ENCODE peak calls at places on chromosomes 3 and 15, in six cellular contexts. J, X, D, A, Y and I are unnamed samples.

GRCh38 chr3:51712963-51713362 is 6.1 kb downstream of the GRM2 start:
- DNase-seq in J (no peak), X (no peak), D (no peak), A (peak), Y (no peak), I (no peak)

GRCh38 chr3:27479816-27480543 is 4.2 kb downstream of the SLC4A7 start:
- DNase-seq in J (no peak), X (no peak), D (no peak), A (no peak), Y (no peak), I (no peak)

GRCh38 chr15:100572362-100572983 is 29.5 kb downstream of the LINS1 start:
- DNase-seq in J (peak), X (no peak), D (peak), A (no peak), Y (no peak), I (peak)

GRCh38 chr3:86793786-86794185 is 197.2 kb downstream of the VGLL3 start:
- DNase-seq in J (peak), X (no peak), D (peak), A (no peak), Y (peak), I (peak)

GRCh38 chr3:193869221-193870201 is 266.4 kb upstream of the HES1 start:
- DNase-seq in J (peak), X (peak), D (peak), A (peak), Y (peak), I (peak)

GRCh38 chr15:65086680-65087111 is 10.2 kb downstream of the KBTBD13 start:
- DNase-seq in J (no peak), X (no peak), D (no peak), A (no peak), Y (no peak), I (no peak)

GRCh38 chr15:65336767-65337435 is 32.4 kb downstream of the RNU5B-1 start:
- DNase-seq in J (no peak), X (no peak), D (no peak), A (peak), Y (no peak), I (no peak)

GRCh38 chr3:78878011-78878410 is 889.8 kb downstream of the ROBO1 start:
- DNase-seq in J (peak), X (no peak), D (peak), A (no peak), Y (no peak), I (peak)

GRCh38 chr15:88992216-88992615 is 79.0 kb upstream of the MFGE8 start:
- DNase-seq in J (no peak), X (no peak), D (no peak), A (no peak), Y (no peak), I (no peak)

GRCh38 chr3:54564374-54564925 is 363.4 kb downstream of the LRTM1 start:
- DNase-seq in J (no peak), X (no peak), D (no peak), A (no peak), Y (no peak), I (no peak)
- H3K4me3 ChIP-seq in J (no peak), X (no peak), D (no peak), A (no peak), Y (no peak), I (no peak)

DNA sequence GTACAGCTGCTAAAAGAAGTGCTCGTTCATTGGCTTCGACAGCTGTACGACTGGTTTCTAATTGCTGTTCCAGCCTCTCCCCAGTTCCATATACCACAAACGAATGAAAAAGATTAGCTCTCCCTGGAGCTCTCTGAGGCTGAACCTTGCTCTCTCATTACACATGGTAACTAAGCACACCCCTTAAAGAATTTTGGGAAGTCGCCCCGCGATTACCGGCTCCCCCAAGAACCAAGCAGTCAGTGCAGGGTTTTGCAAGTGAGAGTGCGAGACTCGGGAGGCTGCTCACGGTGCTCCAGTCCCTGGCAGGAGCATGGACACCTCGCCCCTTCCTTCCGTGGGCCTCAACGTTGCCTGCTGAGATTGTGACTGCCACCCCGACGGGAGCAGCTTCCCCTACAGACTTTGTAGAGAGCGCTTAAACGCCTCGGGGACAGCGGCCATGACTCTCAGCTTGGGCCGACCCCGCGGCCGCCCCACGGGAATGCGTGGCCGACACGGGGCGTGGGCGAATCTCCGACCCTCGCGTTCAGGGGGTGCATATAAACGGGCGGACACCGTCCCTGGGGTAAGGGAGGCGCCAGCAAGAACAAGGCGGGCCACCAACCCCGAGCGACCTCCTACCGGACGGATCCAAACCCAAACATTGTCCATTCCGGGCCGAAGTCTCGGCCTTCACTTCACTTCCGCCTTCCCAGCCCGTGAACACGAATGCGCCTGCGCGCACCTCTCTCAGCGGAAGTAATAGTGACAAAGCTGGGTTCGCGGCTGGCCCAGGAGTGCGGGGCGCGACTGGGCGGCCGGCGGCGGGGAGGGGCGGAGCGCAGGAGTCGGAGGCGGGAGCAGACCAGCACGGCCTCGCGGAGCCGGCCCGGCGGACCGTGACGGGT is at the start of gene ATP2C1:
- DNase-seq in J (peak), X (peak), D (peak), A (peak), Y (peak), I (peak)
- TF ChIP-seq CTCF in J (no peak), X (peak), D (peak), A (peak), Y (peak), I (no peak)

DNA sequence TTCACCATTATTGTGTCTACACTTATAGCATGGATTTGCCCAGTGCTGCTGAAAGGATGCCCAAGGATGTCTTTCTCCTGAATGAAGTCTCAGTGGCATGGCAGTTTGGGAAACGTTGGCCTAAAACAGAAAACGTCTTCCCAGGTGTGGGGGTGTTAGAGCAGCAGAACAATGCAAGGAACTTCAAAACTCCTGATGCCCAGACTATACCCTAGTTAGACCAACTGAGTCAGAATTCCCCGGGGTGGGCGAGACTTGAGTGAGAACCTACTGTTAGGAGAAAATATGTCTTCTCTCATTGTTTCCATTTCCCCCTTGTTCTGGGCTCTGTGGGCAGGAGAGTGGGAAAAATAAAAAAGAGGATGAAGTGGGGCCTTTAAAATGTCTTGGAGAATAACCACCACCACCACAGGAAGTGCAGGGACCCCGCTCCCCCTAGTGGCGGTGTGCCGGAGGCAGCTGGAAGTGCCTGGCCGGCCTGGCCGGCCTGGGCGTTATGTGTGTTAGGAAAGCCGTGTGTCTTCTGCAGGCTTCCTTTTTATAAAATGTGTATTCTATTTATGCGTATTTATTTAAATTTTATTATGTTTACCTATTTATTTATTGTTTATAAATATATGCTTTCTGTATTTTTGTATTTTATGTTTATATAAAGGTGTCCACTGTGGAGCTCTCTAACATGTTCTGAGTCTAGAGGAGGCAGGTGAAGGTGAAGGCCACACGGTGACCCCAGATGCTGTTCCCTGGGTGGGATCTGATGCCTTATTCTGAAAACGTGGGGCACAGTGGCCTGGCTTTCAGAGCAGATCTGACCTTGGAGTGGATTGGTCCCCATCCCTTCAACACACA is 104.5 kb upstream of the SLC7A14 start:
- DNase-seq in J (peak), X (peak), D (peak), A (peak), Y (no peak), I (peak)
- H3K4me3 ChIP-seq in J (no peak), X (no peak), D (no peak), A (peak), Y (no peak), I (no peak)

GRCh38 chr3:143134446-143134845 is 14.9 kb downstream of the CHST2 start:
- DNase-seq in J (peak), X (no peak), D (no peak), A (no peak), Y (no peak), I (peak)
- TF ChIP-seq CTCF in J (no peak), X (no peak), D (no peak), A (no peak), Y (no peak), I (no peak)

GRCh38 chr15:55744026-55744655 is 1.2 kb upstream of the PRTG start:
- DNase-seq in J (no peak), X (no peak), D (no peak), A (no peak), Y (no peak), I (no peak)
- H3K4me3 ChIP-seq in J (no peak), X (peak), D (no peak), A (peak), Y (peak), I (no peak)

DNA sequence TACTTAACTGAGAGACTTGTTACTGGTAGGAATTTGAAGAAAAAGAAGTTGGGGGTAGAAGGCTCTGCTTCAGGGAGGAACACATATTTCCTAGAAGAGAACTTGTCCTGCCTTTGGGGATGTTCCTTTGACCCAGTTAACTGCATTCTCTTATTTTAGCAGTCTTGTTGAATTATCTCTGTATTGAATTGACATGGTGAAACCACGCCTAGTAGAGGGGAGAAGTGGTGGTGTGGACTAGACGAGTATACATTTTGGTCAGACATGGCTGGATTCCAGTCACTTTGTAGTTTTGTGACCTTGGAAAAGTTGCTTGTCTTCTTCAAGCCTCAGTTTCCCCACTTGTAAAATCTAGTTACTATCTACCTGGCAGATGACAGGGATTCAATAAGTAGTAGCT is 87.8 kb downstream of the FNDC3B start:
- DNase-seq in J (no peak), X (no peak), D (no peak), A (no peak), Y (no peak), I (no peak)
- TF ChIP-seq CTCF in J (no peak), X (no peak), D (no peak), A (no peak), Y (no peak), I (no peak)

GRCh38 chr3:152322756-152323155 is 54.0 kb downstream of the MBNL1 start:
- DNase-seq in J (no peak), X (no peak), D (peak), A (no peak), Y (no peak), I (peak)
- H3K4me3 ChIP-seq in J (no peak), X (no peak), D (no peak), A (no peak), Y (no peak), I (no peak)